ENCODE peak calls at places on chromosomes 7 and 10, in nine cellular contexts. Z, W, C, B, A, Y, E, L and I are unnamed samples.

GRCh38 chr10:63699785-63700184 is 178.6 kb downstream of the REEP3 start:
- DNase-seq in Z (no peak), W (no peak), C (no peak), B (no peak), A (no peak), Y (no peak), E (peak), L (no peak), I (no peak)

GRCh38 chr7:30996261-30996660 is 32.5 kb downstream of the GHRHR start:
- DNase-seq in Z (no peak), W (no peak), C (no peak), B (no peak), A (peak), Y (no peak), E (peak), L (no peak), I (peak)

GRCh38 chr7:100720645-100721504 is 607 bp downstream of the EPO start:
- DNase-seq in Z (no peak), W (no peak), C (no peak), B (no peak), A (no peak), Y (no peak), E (no peak), L (no peak), I (no peak)

GRCh38 chr7:155738652-155739537 is 73.4 kb downstream of the SHH start:
- DNase-seq in Z (peak), W (peak), C (peak), B (peak), A (peak), Y (peak), E (peak), L (no peak), I (peak)

GRCh38 chr7:43785425-43785824 is 26.9 kb downstream of the BLVRA start:
- DNase-seq in Z (no peak), W (no peak), C (no peak), B (no peak), A (no peak), Y (peak), E (no peak), L (no peak), I (peak)

GRCh38 chr7:6228865-6229264 is 43.6 kb downstream of the CYTH3 start:
- DNase-seq in Z (no peak), W (no peak), C (no peak), B (no peak), A (no peak), Y (no peak), E (peak), L (no peak), I (peak)

GRCh38 chr7:55517191-55517633 is 55.1 kb downstream of the VOPP1 start:
- DNase-seq in Z (no peak), W (no peak), C (no peak), B (no peak), A (no peak), Y (no peak), E (no peak), L (no peak), I (no peak)

GRCh38 chr10:13672505-13672904 is 85.7 kb downstream of the PRPF18 start:
- DNase-seq in Z (no peak), W (no peak), C (no peak), B (peak), A (no peak), Y (no peak), E (no peak), L (no peak), I (no peak)

GRCh38 chr7:17027143-17027802 is 145.5 kb upstream of the AGR3 start:
- DNase-seq in Z (no peak), W (no peak), C (no peak), B (no peak), A (no peak), Y (no peak), E (no peak), L (no peak), I (peak)

GRCh38 chr7:79968249-79968648 is 166.4 kb upstream of the GNAI1 start:
- DNase-seq in Z (no peak), W (no peak), C (no peak), B (no peak), A (no peak), Y (no peak), E (no peak), L (no peak), I (no peak)

GRCh38 chr7:151736403-151736909 is 140.5 kb downstream of the PRKAG2 start:
- DNase-seq in Z (no peak), W (no peak), C (peak), B (no peak), A (peak), Y (peak), E (no peak), L (no peak), I (peak)

GRCh38 chr7:27181176-27181520 is 3.9 kb downstream of the HOXA11 start:
- DNase-seq in Z (no peak), W (no peak), C (no peak), B (no peak), A (no peak), Y (no peak), E (no peak), L (no peak), I (no peak)

GRCh38 chr10:79555910-79556309 is 4.3 kb downstream of the SFTPA2 start:
- DNase-seq in Z (no peak), W (no peak), C (no peak), B (no peak), A (no peak), Y (no peak), E (no peak), L (no peak), I (no peak)

GRCh38 chr7:132276986-132277716 is 299.1 kb downstream of the PLXNA4 start:
- DNase-seq in Z (no peak), W (no peak), C (no peak), B (no peak), A (no peak), Y (no peak), E (no peak), L (no peak), I (no peak)

GRCh38 chr10:44993922-44994751 is 6.6 kb upstream of the ZNF22 start:
- DNase-seq in Z (no peak), W (no peak), C (no peak), B (peak), A (no peak), Y (peak), E (no peak), L (no peak), I (peak)

GRCh38 chr7:45683556-45684148 is 109.5 kb downstream of the ADCY1 start:
- DNase-seq in Z (no peak), W (no peak), C (no peak), B (peak), A (no peak), Y (no peak), E (no peak), L (no peak), I (no peak)

GRCh38 chr10:43255644-43256431 is 11.0 kb downstream of the RASGEF1A start:
- DNase-seq in Z (peak), W (peak), C (peak), B (peak), A (peak), Y (no peak), E (peak), L (no peak), I (no peak)

GRCh38 chr7:158029431-158029938 is 558.1 kb downstream of the PTPRN2 start:
- DNase-seq in Z (no peak), W (no peak), C (no peak), B (no peak), A (no peak), Y (no peak), E (no peak), L (no peak), I (no peak)

GRCh38 chr10:12902135-12902572 is 99.4 kb downstream of the CCDC3 start:
- DNase-seq in Z (peak), W (peak), C (peak), B (peak), A (no peak), Y (peak), E (peak), L (peak), I (peak)

GRCh38 chr7:113912881-113913280 is 5.9 kb downstream of the PPP1R3A start:
- DNase-seq in Z (no peak), W (no peak), C (no peak), B (no peak), A (peak), Y (no peak), E (no peak), L (no peak), I (no peak)

GRCh38 chr10:12389154-12389734 is 39.9 kb downstream of the CAMK1D start:
- DNase-seq in Z (no peak), W (no peak), C (no peak), B (no peak), A (no peak), Y (no peak), E (no peak), L (no peak), I (no peak)

GRCh38 chr7:123939784-123940183 is 14.7 kb downstream of the SPAM1 start:
- DNase-seq in Z (no peak), W (no peak), C (no peak), B (no peak), A (no peak), Y (no peak), E (no peak), L (no peak), I (no peak)

GRCh38 chr7:108448777-108449576 is 7.3 kb downstream of the NRCAM start:
- DNase-seq in Z (no peak), W (no peak), C (no peak), B (no peak), A (no peak), Y (no peak), E (no peak), L (no peak), I (no peak)

GRCh38 chr7:43890468-43890867 is 15.9 kb downstream of the URGCP start:
- DNase-seq in Z (no peak), W (no peak), C (no peak), B (no peak), A (no peak), Y (no peak), E (no peak), L (no peak), I (no peak)

GRCh38 chr10:97648557-97649404 is 8.3 kb downstream of the PI4K2A start:
- DNase-seq in Z (peak), W (peak), C (peak), B (no peak), A (no peak), Y (peak), E (peak), L (no peak), I (peak)

GRCh38 chr10:58460157-58460556 is 52.5 kb upstream of the BICC1 start:
- DNase-seq in Z (no peak), W (no peak), C (no peak), B (no peak), A (no peak), Y (no peak), E (no peak), L (no peak), I (no peak)

GRCh38 chr10:17217661-17218306 is 10.3 kb upstream of the VIM start:
- DNase-seq in Z (no peak), W (no peak), C (no peak), B (no peak), A (no peak), Y (no peak), E (no peak), L (no peak), I (no peak)

GRCh38 chr7:76506081-76506440 is 4.3 kb upstream of the UPK3B start:
- DNase-seq in Z (no peak), W (no peak), C (no peak), B (peak), A (no peak), Y (no peak), E (no peak), L (no peak), I (no peak)

GRCh38 chr7:55132890-55133551 is 114.2 kb downstream of the EGFR start:
- DNase-seq in Z (no peak), W (no peak), C (peak), B (no peak), A (no peak), Y (peak), E (no peak), L (no peak), I (peak)

GRCh38 chr10:126867567-126868365 is 37.5 kb upstream of the DOCK1 start:
- DNase-seq in Z (no peak), W (no peak), C (no peak), B (no peak), A (no peak), Y (peak), E (no peak), L (no peak), I (peak)

GRCh38 chr7:115558186-115558585 is 472.4 kb downstream of the TFEC start:
- DNase-seq in Z (no peak), W (no peak), C (no peak), B (no peak), A (no peak), Y (no peak), E (no peak), L (no peak), I (no peak)

GRCh38 chr10:78510566-78511323 is 477.1 kb downstream of the RPS24 start:
- DNase-seq in Z (no peak), W (no peak), C (no peak), B (peak), A (no peak), Y (no peak), E (no peak), L (no peak), I (no peak)

GRCh38 chr10:27513451-27514191 is 9.5 kb downstream of the RAB18 start:
- DNase-seq in Z (peak), W (no peak), C (no peak), B (no peak), A (no peak), Y (no peak), E (no peak), L (no peak), I (no peak)

GRCh38 chr7:55099086-55099831 is 80.4 kb downstream of the EGFR start:
- DNase-seq in Z (no peak), W (no peak), C (no peak), B (no peak), A (peak), Y (no peak), E (no peak), L (no peak), I (no peak)

GRCh38 chr10:36681751-36682633 is 443.4 kb upstream of the ANKRD30A start:
- DNase-seq in Z (no peak), W (no peak), C (peak), B (no peak), A (no peak), Y (no peak), E (no peak), L (no peak), I (no peak)